ENCODE peak calls at places on chromosomes 11 and 22, in four cellular contexts. Z is HepG2, W is HEK293T, D is GM12878. M is an unnamed sample.

GRCh38 chr11:1879941-1880720 is 11.6 kb downstream of the PRR33 start:
- DNase-seq in Z (no peak), W (no peak), D (no peak), M (no peak)

GRCh38 chr11:57776101-57776511 is 14.5 kb downstream of the CTNND1 start:
- DNase-seq in Z (no peak), W (no peak), D (no peak), M (no peak)

GRCh38 chr22:48750826-48751440 is 1076.7 kb downstream of the BRD1 start:
- DNase-seq in Z (no peak), W (no peak), D (no peak), M (no peak)

GRCh38 chr22:19849800-19850481 is 4.7 kb downstream of the GNB1L start:
- DNase-seq in Z (no peak), W (no peak), D (no peak), M (no peak)

GRCh38 chr11:27860811-27861210 is 160.6 kb upstream of the BDNF start:
- DNase-seq in Z (no peak), W (no peak), D (no peak), M (no peak)

GRCh38 chr11:102523887-102524286 is 6.7 kb downstream of the MMP7 start:
- DNase-seq in Z (no peak), W (no peak), D (no peak), M (no peak)

GRCh38 chr11:135033545-135033944 is 621.5 kb upstream of the B3GAT1 start:
- DNase-seq in Z (peak; percentile 6), W (peak; percentile 26), D (no peak), M (peak; percentile 73)

GRCh38 chr11:113593698-113594308 is 112.3 kb downstream of the TMPRSS5 start:
- DNase-seq in Z (no peak), W (no peak), D (peak; percentile 25), M (no peak)

GRCh38 chr22:41479671-41480396 is 10.9 kb downstream of the ACO2 start:
- DNase-seq in Z (no peak), W (no peak), D (no peak), M (no peak)

GRCh38 chr22:25161916-25162530 is 37.6 kb upstream of the CRYBB3 start:
- DNase-seq in Z (no peak), W (no peak), D (no peak), M (no peak)

GRCh38 chr22:33842006-33842354 is 78.3 kb downstream of the LARGE1 start:
- DNase-seq in Z (no peak), W (no peak), D (no peak), M (no peak)

GRCh38 chr22:33873186-33873585 is 47.1 kb downstream of the LARGE1 start:
- DNase-seq in Z (no peak), W (no peak), D (no peak), M (no peak)

GRCh38 chr11:27081056-27081455 is 40.4 kb downstream of the BBOX1 start:
- DNase-seq in Z (no peak), W (no peak), D (no peak), M (no peak)

GRCh38 chr11:68373189-68373809 is 60.9 kb downstream of the LRP5 start:
- DNase-seq in Z (no peak), W (no peak), D (no peak), M (no peak)

GRCh38 chr11:44036811-44037657 is 10.7 kb upstream of the ACCSL start:
- DNase-seq in Z (peak; percentile 63), W (peak; percentile 79), D (peak; percentile 4), M (peak; percentile 77)

GRCh38 chr22:49370841-49371301 is 456.8 kb downstream of the BRD1 start:
- DNase-seq in Z (no peak), W (no peak), D (no peak), M (no peak)

GRCh38 chr11:15577519-15577918 is 462.8 kb downstream of the INSC start:
- DNase-seq in Z (no peak), W (no peak), D (no peak), M (no peak)

GRCh38 chr22:44691796-44692661 is 10.0 kb upstream of the PRR5 start:
- DNase-seq in Z (no peak), W (no peak), D (no peak), M (no peak)

GRCh38 chr11:10503777-10504176 is 37.2 kb downstream of the RNF141 start:
- DNase-seq in Z (no peak), W (no peak), D (no peak), M (no peak)

GRCh38 chr11:19395050-19395449 is 154.3 kb upstream of the E2F8 start:
- DNase-seq in Z (no peak), W (no peak), D (no peak), M (no peak)

GRCh38 chr11:72224587-72225410 is at the start of gene INPPL1:
- DNase-seq in Z (no peak), W (peak; percentile 38), D (no peak), M (no peak)

GRCh38 chr11:77723024-77723423 is 85.4 kb upstream of the CLNS1A start:
- DNase-seq in Z (no peak), W (no peak), D (no peak), M (no peak)

GRCh38 chr11:33542921-33543320 is 157.7 kb downstream of the C11orf91 start:
- DNase-seq in Z (peak; percentile 23), W (peak; percentile 72), D (no peak), M (peak; percentile 25)

GRCh38 chr11:134676516-134677287 is 264.7 kb upstream of the B3GAT1 start:
- DNase-seq in Z (no peak), W (no peak), D (no peak), M (no peak)

GRCh38 chr11:72930011-72930410 is 115.8 kb downstream of the ATG16L2 start:
- DNase-seq in Z (no peak), W (peak; percentile 60), D (no peak), M (no peak)

GRCh38 chr22:32142600-32142999 is 16.5 kb downstream of the C22orf42 start:
- DNase-seq in Z (no peak), W (no peak), D (no peak), M (no peak)

GRCh38 chr11:65423516-65424199 is 1.1 kb downstream of the NEAT1 start:
- DNase-seq in Z (no peak), W (no peak), D (no peak), M (no peak)

GRCh38 chr11:33984682-33985389 is 66.7 kb upstream of the CAPRIN1 start:
- DNase-seq in Z (no peak), W (no peak), D (no peak), M (no peak)

GRCh38 chr11:113289341-113290187 is 24.8 kb upstream of the TTC12 start:
- DNase-seq in Z (peak; percentile 21), W (peak; percentile 79), D (peak; percentile 33), M (peak; percentile 63)

GRCh38 chr11:404551-405264 is 10.1 kb downstream of the SIGIRR start:
- DNase-seq in Z (no peak), W (no peak), D (no peak), M (no peak)

GRCh38 chr11:107102692-107103463 is 84.6 kb upstream of the GUCY1A2 start:
- DNase-seq in Z (no peak), W (no peak), D (no peak), M (no peak)

GRCh38 chr11:120645639-120646038 is 134.1 kb downstream of the GRIK4 start:
- DNase-seq in Z (no peak), W (peak; percentile 60), D (no peak), M (peak; percentile 78)

GRCh38 chr22:46027219-46028068 is 50.5 kb upstream of the WNT7B start:
- DNase-seq in Z (peak; percentile 46), W (no peak), D (no peak), M (no peak)

GRCh38 chr11:2807276-2807681 is 78.3 kb downstream of the CDKN1C start:
- DNase-seq in Z (peak; percentile 27), W (no peak), D (no peak), M (no peak)

GRCh38 chr11:124977006-124977405 is 23.0 kb downstream of the CCDC15 start:
- DNase-seq in Z (no peak), W (no peak), D (no peak), M (no peak)

GRCh38 chr22:39439170-39439569 is 17.6 kb upstream of the MGAT3 start:
- DNase-seq in Z (peak; percentile 25), W (no peak), D (no peak), M (no peak)

GRCh38 chr22:22728382-22728781 is 84.0 kb downstream of the GGTLC2 start:
- DNase-seq in Z (no peak), W (no peak), D (no peak), M (no peak)

GRCh38 chr11:134562176-134562575 is 150.1 kb upstream of the B3GAT1 start:
- DNase-seq in Z (no peak), W (no peak), D (no peak), M (no peak)

DNA sequence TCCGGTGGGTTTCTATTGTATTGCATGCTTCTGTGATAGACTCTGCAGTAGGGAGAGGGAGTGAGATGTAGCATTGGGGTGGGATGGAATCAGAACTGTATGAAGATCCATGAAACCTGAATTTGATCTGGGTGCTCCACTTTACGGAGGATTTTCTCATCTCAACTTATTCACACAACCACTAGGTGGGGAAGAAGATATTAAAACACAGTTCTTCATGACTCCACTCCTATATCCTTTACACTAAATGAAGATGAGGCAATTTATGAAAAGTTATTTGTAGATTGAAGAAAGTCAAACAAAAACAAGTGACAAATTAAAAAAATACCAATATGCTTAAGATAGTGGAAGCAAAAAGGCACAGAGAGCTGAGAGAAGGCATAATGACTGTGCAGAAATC is 92.6 kb upstream of the PDGFD start:
- DNase-seq in Z (no peak), W (no peak), D (no peak), M (no peak)
- TF ChIP-seq SUZ12 in Z (no peak), W (no peak), D (no peak), M (no peak)

GRCh38 chr11:46692450-46692849 is 8.0 kb downstream of the ARHGAP1 start:
- DNase-seq in Z (no peak), W (no peak), D (no peak), M (no peak)

GRCh38 chr11:46684364-46684763 is 16.1 kb downstream of the ARHGAP1 start:
- DNase-seq in Z (no peak), W (no peak), D (no peak), M (no peak)

GRCh38 chr11:46690702-46691101 is 9.7 kb downstream of the ARHGAP1 start:
- DNase-seq in Z (peak; percentile 44), W (no peak), D (no peak), M (no peak)

GRCh38 chr11:46682773-46683752 is 17.4 kb downstream of the ARHGAP1 start:
- DNase-seq in Z (no peak), W (no peak), D (no peak), M (no peak)

GRCh38 chr11:46686886-46687810 is 13.3 kb downstream of the ARHGAP1 start:
- DNase-seq in Z (no peak), W (no peak), D (no peak), M (no peak)
- TF ChIP-seq SUZ12 in Z (no peak), W (no peak), D (no peak), M (no peak)

GRCh38 chr11:67356867-67357561 is 3.7 kb upstream of the POLD4 start:
- DNase-seq in Z (peak; percentile 76), W (peak; percentile 79), D (no peak), M (peak; percentile 90)
- TF ChIP-seq SUZ12 in Z (no peak), W (no peak), D (no peak), M (no peak)

GRCh38 chr11:63558459-63559157 is 4.6 kb downstream of the PLAAT2 start:
- DNase-seq in Z (no peak), W (no peak), D (no peak), M (no peak)
- TF ChIP-seq SUZ12 in Z (no peak), W (no peak), D (no peak), M (no peak)

GRCh38 chr11:35964846-35965245 is 21.0 kb downstream of the LDLRAD3 start:
- DNase-seq in Z (no peak), W (no peak), D (no peak), M (no peak)
- TF ChIP-seq SUZ12 in Z (no peak), W (no peak), D (no peak), M (no peak)

M was measured in NT2/D1.